ENCODE peak calls at places on chromosomes 5 and 9, in four cellular contexts. P is activated T-cell treated with anti-CD3 and anti-CD28 coated beads for 1 hour, A is HFF-Myc, C is HT1080. B is an unnamed sample.

GRCh38 chr9:76759726-76760125 is 4.5 kb upstream of the PCA3 start:
- DNase-seq in P (no peak), A (no peak), C (no peak), B (no peak)

GRCh38 chr9:131997779-131998178 is 81.9 kb downstream of the MED27 start:
- DNase-seq in P (no peak), A (no peak), C (no peak), B (no peak)

GRCh38 chr9:16705121-16705604 is 165.3 kb downstream of the BNC2 start:
- DNase-seq in P (no peak), A (peak), C (peak), B (no peak)

GRCh38 chr9:4939118-4939561 is 45.9 kb upstream of the JAK2 start:
- DNase-seq in P (no peak), A (no peak), C (no peak), B (no peak)

GRCh38 chr5:179313849-179314521 is 31.3 kb downstream of the ADAMTS2 start:
- DNase-seq in P (no peak), A (peak), C (no peak), B (no peak)

GRCh38 chr9:87157366-87158031 is 210.2 kb upstream of the GAS1 start:
- DNase-seq in P (no peak), A (no peak), C (peak), B (no peak)

GRCh38 chr9:7246181-7246580 is 488.4 kb downstream of the KDM4C start:
- DNase-seq in P (no peak), A (no peak), C (no peak), B (no peak)

GRCh38 chr9:37486616-37487544 is 1.1 kb downstream of the POLR1E start:
- DNase-seq in P (no peak), A (no peak), C (peak), B (no peak)

GRCh38 chr5:111072949-111073682 is 1.6 kb downstream of the TSLP start:
- DNase-seq in P (peak), A (no peak), C (peak), B (peak)

B was measured in CMK.